ENCODE peak calls at places on chromosome 4, in six cellular contexts. O is HCT116, M is colonic mucosa, H is K562, J is mesenchymal stem cell, B is GM23248. U is an unnamed sample.

GRCh38 chr4:118821590-118822293 is 14.2 kb downstream of the SEC24D start:
- DNase-seq in O (no peak), M (no peak), H (no peak), J (no peak), B (peak; percentile 55), U (no peak)

GRCh38 chr4:109946120-109946519 is 33.4 kb downstream of the EGF start:
- DNase-seq in O (no peak), M (no peak), H (no peak), J (no peak), B (no peak), U (no peak)

GRCh38 chr4:99166544-99166943 is 22.4 kb upstream of the ADH4 start:
- DNase-seq in O (no peak), M (no peak), H (no peak), J (no peak), B (no peak), U (no peak)

GRCh38 chr4:13548059-13548983 is 4.0 kb upstream of the NKX3-2 start:
- DNase-seq in O (no peak), M (no peak), H (no peak), J (peak; percentile 54), B (peak; percentile 39), U (no peak)

GRCh38 chr4:3436798-3437581 is 4.8 kb upstream of the HGFAC start:
- DNase-seq in O (peak; percentile 62), M (peak; percentile 53), H (no peak), J (peak; percentile 29), B (peak; percentile 83), U (no peak)

GRCh38 chr4:132527817-132528216 is 621.3 kb upstream of the PCDH10 start:
- DNase-seq in O (no peak), M (no peak), H (no peak), J (no peak), B (no peak), U (no peak)

GRCh38 chr4:1033840-1034551 is 22.6 kb downstream of the FGFRL1 start:
- DNase-seq in O (no peak), M (no peak), H (no peak), J (no peak), B (peak; percentile 89), U (no peak)

GRCh38 chr4:128427832-128428366 is 140.3 kb upstream of the PGRMC2 start:
- DNase-seq in O (peak; percentile 86), M (peak; percentile 57), H (peak; percentile 33), J (peak; percentile 41), B (peak; percentile 83), U (no peak)

GRCh38 chr4:152265149-152265621 is 270.7 kb downstream of the FBXW7 start:
- DNase-seq in O (no peak), M (no peak), H (no peak), J (peak; percentile 99), B (no peak), U (no peak)

GRCh38 chr4:7821245-7822165 is 118.2 kb downstream of the AFAP1 start:
- DNase-seq in O (no peak), M (no peak), H (no peak), J (no peak), B (peak; percentile 57), U (no peak)

GRCh38 chr4:83107636-83108035 is 6.9 kb downstream of the PLAC8 start:
- DNase-seq in O (no peak), M (no peak), H (no peak), J (no peak), B (no peak), U (no peak)

GRCh38 chr4:143402776-143403550 is 66.3 kb downstream of the GAB1 start:
- DNase-seq in O (no peak), M (no peak), H (no peak), J (peak; percentile 61), B (peak; percentile 44), U (no peak)
- H3K9ac ChIP-seq in O (no peak overlapping the region), M (no peak overlapping the region), H (no peak overlapping the region), J (no peak overlapping the region), B (no peak overlapping the region), U (no peak overlapping the region)

GRCh38 chr4:168928346-168928745 is 81.7 kb downstream of the CBR4 start:
- DNase-seq in O (no peak), M (no peak), H (no peak), J (no peak), B (no peak), U (no peak)
- H3K36me3 ChIP-seq in O (peaks cover 36% of the 10 kb centered on the region), M (peaks cover 22% of the 10 kb centered on the region), H (no peaks in the 10 kb centered on the region), J (peaks cover 77% of the 10 kb centered on the region), B (peaks cover 36% of the 10 kb centered on the region), U (peaks cover 37% of the 10 kb centered on the region)

DNA sequence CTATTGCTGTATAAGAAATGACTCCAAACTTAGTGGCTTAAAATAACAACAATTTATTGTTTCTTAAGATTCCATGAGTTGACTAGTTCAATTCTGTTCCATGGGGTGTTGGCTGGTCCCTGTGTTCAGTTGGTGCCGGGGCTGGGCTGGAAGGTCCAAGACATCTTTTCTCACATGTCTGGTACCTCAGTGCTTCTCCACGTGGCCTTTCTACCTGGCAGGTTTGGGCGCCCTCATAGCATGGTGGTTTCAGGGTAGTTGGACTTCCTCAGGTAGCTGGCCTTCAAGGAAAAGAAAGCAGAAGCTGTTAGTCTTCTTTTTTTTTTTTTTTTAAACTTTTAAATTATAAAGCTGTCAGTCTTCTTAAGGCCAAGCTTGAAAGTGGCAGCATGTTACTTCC is 104.6 kb upstream of the LIMCH1 start:
- DNase-seq in O (no peak), M (no peak), H (no peak), J (no peak), B (no peak), U (no peak)
- H3K9ac ChIP-seq in O (no peak overlapping the region), M (no peak overlapping the region), H (no peak overlapping the region), J (no peak overlapping the region), B (no peak overlapping the region), U (no peak overlapping the region)

DNA sequence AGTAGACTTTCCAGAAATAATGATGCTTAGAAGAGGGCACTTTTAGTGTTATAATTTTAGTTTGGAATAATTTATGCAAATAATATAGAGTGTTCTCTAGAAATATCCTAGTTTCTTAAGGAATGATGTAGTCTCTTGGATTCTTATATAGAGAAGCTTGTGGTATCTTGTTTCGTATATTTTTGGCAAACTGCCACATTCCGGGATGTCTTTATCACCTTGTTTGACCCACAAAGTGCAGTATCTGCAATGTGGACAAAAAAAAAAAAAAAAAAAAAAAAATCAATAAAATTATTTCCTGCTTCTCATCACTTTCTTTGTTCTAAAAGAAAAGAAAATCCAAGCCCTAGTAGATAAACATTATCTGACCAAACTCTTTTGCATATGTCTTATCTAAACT is 1577.7 kb upstream of the TENM3 start:
- DNase-seq in O (no peak), M (no peak), H (no peak), J (no peak), B (no peak), U (no peak)
- H3K36me3 ChIP-seq in O (no peaks in the 10 kb centered on the region), M (no peaks in the 10 kb centered on the region), H (no peaks in the 10 kb centered on the region), J (no peaks in the 10 kb centered on the region), B (no peaks in the 10 kb centered on the region), U (no peaks in the 10 kb centered on the region)

DNA sequence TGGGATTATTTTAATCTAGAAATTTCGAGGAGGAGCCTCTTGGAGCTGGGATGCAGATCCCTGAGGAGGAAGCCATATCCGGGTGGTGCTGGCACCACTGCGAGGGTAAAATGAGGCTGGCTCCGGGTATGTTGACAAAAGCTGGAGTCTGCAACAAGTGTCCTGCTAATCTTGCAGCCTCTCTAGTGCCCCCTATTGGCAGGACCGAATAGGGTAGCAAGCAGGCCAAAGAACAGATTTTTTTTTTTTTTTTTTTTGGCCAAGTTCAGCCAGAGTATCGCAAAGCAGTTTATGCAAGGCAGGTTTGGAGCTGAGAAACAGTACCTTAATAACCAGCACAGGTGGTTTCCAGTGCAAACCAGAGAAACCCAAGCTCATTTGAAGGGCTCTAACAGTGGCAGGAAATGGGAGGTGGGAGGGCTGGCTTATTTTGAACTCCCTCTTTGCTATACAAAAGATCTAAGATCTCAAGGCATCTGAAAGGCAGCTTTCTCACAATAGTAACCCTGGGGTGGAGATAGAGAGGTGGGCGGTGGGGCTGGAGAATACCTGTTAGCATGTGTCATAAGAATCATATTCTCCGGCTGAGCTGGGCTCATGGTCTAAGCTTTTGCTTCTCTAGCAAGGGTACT is 38.2 kb upstream of the OCIAD2 start:
- DNase-seq in O (no peak), M (peak; percentile 65), H (peak; percentile 38), J (no peak), B (no peak), U (no peak)
- H3K9ac ChIP-seq in O (peak overlapping the region; percentile 45), M (no peak overlapping the region), H (no peak overlapping the region), J (no peak overlapping the region), B (no peak overlapping the region), U (no peak overlapping the region)

GRCh38 chr4:18113710-18114331 is 92.3 kb upstream of the LCORL start:
- DNase-seq in O (no peak), M (no peak), H (no peak), J (no peak), B (no peak), U (no peak)
- H3K36me3 ChIP-seq in O (no peaks in the 10 kb centered on the region), M (no peaks in the 10 kb centered on the region), H (no peaks in the 10 kb centered on the region), J (no peaks in the 10 kb centered on the region), B (no peaks in the 10 kb centered on the region), U (no peaks in the 10 kb centered on the region)

DNA sequence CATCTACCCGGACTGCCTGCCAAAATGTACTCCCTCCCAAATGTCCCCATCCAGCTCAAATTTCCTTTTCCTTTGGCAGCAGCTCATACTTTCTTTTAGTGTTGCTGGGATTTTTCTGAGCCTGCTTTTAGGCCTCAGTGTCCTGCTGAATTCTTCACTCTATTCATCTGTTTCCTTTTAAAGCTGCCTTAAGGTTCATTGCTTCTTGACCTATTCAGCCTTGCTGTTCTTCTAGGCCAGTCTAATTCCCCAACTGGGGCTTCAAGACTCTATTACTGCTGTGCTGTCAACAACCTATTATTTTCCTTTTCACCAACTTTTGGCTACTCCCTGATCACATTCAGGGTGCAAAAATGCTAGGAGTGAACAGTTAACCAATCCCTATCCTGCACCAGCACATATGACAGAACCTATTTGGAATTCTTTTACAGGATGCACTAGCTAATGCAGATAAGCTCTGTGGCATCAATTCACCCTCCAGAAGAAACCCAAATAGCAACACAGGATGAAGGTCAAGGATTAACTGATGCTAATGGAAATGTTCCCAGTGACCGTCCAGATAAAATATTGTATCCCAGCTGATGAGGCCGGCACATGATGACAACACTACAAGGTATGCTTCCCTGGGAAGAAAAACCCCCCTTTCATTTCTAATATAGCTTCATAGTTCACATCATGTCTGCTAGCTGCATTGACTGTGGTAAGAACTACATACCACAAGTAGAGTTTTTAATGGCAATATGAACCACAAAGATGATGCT is 114.7 kb upstream of the TTC29 start:
- DNase-seq in O (no peak), M (no peak), H (no peak), J (peak; percentile 5), B (peak; percentile 67), U (peak; percentile 67)
- H3K9ac ChIP-seq in O (no peak overlapping the region), M (no peak overlapping the region), H (no peak overlapping the region), J (peak overlapping the region; percentile 8), B (no peak overlapping the region), U (no peak overlapping the region)

GRCh38 chr4:16168144-16168543 is 58.1 kb downstream of the TAPT1 start:
- DNase-seq in O (no peak), M (no peak), H (no peak), J (no peak), B (no peak), U (no peak)
- H3K36me3 ChIP-seq in O (no peaks in the 10 kb centered on the region), M (no peaks in the 10 kb centered on the region), H (peaks cover 68% of the 10 kb centered on the region), J (peaks cover 70% of the 10 kb centered on the region), B (peaks cover 9% of the 10 kb centered on the region), U (peaks cover 79% of the 10 kb centered on the region)